ENCODE peak calls at places on chromosome 14, in ten cellular contexts. D, T, V, L, H, U, C, O, R and X are unnamed samples. For H3K4me1, the result is how much of the 10 kb centered on the place peaks cover.

GRCh38 chr14:103118019-103118662 is 5.1 kb upstream of the TNFAIP2 start:
- DNase-seq in D (no peak), T (no peak), V (no peak), L (no peak), H (no peak), U (peak), C (peak), O (no peak), R (no peak), X (no peak)

GRCh38 chr14:51620036-51620435 is 31.7 kb upstream of the FRMD6 start:
- DNase-seq in D (no peak), T (no peak), V (no peak), L (no peak), H (no peak), U (no peak), C (no peak), O (no peak), R (no peak), X (no peak)

GRCh38 chr14:104249092-104249491 is 110.7 kb downstream of the KIF26A start:
- DNase-seq in D (no peak), T (no peak), V (no peak), L (no peak), H (no peak), U (no peak), C (no peak), O (no peak), R (no peak), X (no peak)

GRCh38 chr14:23321572-23322547 is 603 bp downstream of the PABPN1 start:
- DNase-seq in D (peak), T (no peak), V (peak), L (peak), H (no peak), U (peak), C (peak), O (no peak), R (peak), X (peak)

GRCh38 chr14:100532916-100533630 is 54.1 kb downstream of the BEGAIN start:
- DNase-seq in D (peak), T (peak), V (no peak), L (peak), H (no peak), U (peak), C (no peak), O (no peak), R (no peak), X (peak)

GRCh38 chr14:96091941-96092411 is 52.8 kb downstream of the C14orf132 start:
- DNase-seq in D (no peak), T (no peak), V (no peak), L (no peak), H (no peak), U (no peak), C (no peak), O (no peak), R (no peak), X (no peak)

GRCh38 chr14:89498836-89499235 is 81.8 kb upstream of the FOXN3 start:
- DNase-seq in D (no peak), T (no peak), V (no peak), L (no peak), H (no peak), U (no peak), C (no peak), O (no peak), R (no peak), X (no peak)

GRCh38 chr14:73188501-73188903 is 48.8 kb upstream of the PAPLN start:
- DNase-seq in D (no peak), T (no peak), V (no peak), L (no peak), H (no peak), U (no peak), C (no peak), O (no peak), R (no peak), X (no peak)

GRCh38 chr14:22047105-22047504 is 373.5 kb upstream of the OR4E1 start:
- DNase-seq in D (no peak), T (no peak), V (peak), L (no peak), H (no peak), U (no peak), C (no peak), O (no peak), R (no peak), X (no peak)

GRCh38 chr14:33930464-33930863 is 20.4 kb downstream of the EGLN3 start:
- DNase-seq in D (no peak), T (no peak), V (no peak), L (no peak), H (no peak), U (no peak), C (no peak), O (no peak), R (no peak), X (no peak)

GRCh38 chr14:53411110-53411509 is 258.0 kb upstream of the DDHD1 start:
- DNase-seq in D (no peak), T (no peak), V (no peak), L (no peak), H (no peak), U (no peak), C (no peak), O (no peak), R (no peak), X (no peak)

GRCh38 chr14:59215757-59216156 is 27.3 kb downstream of the DAAM1 start:
- DNase-seq in D (no peak), T (no peak), V (no peak), L (no peak), H (no peak), U (no peak), C (no peak), O (no peak), R (no peak), X (no peak)
- TF ChIP-seq POLR2AphosphoS5 in D (no peak), T (no peak), V (no peak), L (no peak), H (no peak), U (no peak), C (no peak), O (no peak), R (no peak), X (no peak)

GRCh38 chr14:68824517-68825347 is 31.9 kb upstream of the ZFP36L1 start:
- DNase-seq in D (peak), T (peak), V (peak), L (peak), H (peak), U (peak), C (peak), O (no peak), R (peak), X (peak)

GRCh38 chr14:68823434-68824206 is 30.8 kb upstream of the ZFP36L1 start:
- DNase-seq in D (no peak), T (peak), V (no peak), L (no peak), H (no peak), U (no peak), C (no peak), O (no peak), R (no peak), X (no peak)

GRCh38 chr14:68824207-68824516 is 31.3 kb upstream of the ZFP36L1 start:
- DNase-seq in D (no peak), T (peak), V (no peak), L (no peak), H (no peak), U (no peak), C (no peak), O (no peak), R (no peak), X (no peak)

GRCh38 chr14:68822964-68823363 is 30.1 kb upstream of the ZFP36L1 start:
- DNase-seq in D (no peak), T (peak), V (no peak), L (no peak), H (no peak), U (no peak), C (no peak), O (no peak), R (no peak), X (no peak)

DNA sequence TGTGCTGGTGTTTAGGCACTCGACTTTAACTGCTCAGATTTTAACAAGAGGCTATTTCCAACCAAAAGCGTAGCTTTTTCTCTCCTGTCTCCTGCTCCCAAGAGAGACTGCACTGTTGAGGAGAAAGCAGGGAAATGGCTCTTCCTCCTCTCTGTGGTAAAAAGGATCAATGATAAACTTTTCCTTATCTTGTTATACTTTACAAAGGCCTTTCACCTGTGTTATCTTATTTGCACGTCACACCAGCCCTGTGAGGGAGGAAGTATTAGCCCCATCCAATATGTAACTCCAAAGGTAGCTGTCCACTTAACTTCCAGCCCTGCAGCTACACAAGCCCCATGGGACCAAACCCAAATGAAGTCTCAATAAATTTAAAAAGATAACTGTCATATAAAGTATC is 32.9 kb upstream of the ZFP36L1 start:
- DNase-seq in D (no peak), T (no peak), V (no peak), L (no peak), H (no peak), U (no peak), C (no peak), O (no peak), R (no peak), X (no peak)
- H3K4me3 ChIP-seq in D (no peak), T (no peak), V (no peak), L (no peak), H (no peak), U (no peak), C (no peak), O (no peak), R (no peak), X (no peak)

DNA sequence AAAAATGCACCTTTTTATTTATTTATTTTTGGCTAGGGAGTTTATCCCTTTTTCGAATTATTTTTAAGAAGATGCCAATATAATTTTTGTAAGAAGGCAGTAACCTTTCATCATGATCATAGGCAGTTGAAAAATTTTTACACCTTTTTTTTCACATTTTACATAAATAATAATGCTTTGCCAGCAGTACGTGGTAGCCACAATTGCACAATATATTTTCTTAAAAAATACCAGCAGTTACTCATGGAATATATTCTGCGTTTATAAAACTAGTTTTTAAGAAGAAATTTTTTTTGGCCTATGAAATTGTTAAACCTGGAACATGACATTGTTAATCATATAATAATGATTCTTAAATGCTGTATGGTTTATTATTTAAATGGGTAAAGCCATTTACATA is 14.9 kb upstream of the SNAPC1 start:
- DNase-seq in D (no peak), T (no peak), V (no peak), L (no peak), H (no peak), U (no peak), C (no peak), O (no peak), R (no peak), X (no peak)
- H3K4me1 ChIP-seq in D (under half), T (under half), V (under half), L (under half), H (under half), U (under half), C (under half), O (under half), R (under half), X (under half)

DNA sequence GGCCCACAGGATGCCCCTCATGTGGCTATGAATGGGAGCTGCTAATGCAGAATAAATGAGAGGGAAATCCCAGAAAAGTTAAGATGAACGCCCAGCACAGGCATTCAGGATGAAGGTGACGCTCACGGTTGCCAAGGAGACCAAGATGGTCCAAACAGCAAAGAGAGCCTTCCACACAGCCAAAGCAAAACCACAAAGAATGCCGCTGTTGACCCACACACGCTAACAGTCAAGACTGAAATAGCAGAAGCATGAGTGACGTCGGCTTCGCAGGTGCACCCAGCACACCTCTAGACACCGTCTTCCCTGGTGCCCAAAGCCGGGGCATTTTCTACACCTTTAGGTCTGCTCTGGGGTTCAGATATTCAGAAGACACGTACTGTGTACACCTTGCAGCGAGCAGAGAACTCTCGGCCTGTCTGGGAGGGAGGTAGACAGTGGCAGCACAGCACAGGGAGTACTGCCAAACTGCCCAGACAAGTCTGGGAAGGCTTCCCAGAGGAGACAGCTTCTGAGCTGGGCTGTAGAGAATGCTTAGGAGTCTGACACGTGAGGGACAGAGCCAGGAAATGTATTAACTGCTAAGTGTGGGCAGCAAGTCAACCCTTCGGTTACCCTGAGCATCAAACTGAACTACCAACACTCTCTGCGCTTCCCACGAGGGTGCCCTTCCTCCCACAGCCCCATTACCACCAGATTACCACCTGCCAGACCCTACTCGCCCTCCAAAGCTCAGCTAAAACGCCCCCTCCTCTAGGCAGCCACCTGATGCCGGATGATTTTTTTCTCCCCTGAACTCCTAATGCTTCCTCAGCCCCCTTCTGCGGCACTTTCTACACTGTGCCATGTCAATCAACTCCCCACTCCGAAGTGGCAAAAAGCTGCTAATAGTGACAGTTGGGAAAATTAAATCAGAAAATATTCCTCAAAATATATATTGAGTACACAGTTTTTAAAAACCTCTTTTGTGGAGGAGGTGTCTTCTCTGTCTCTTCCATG is 50.1 kb downstream of the CCDC88C start:
- DNase-seq in D (peak), T (peak), V (no peak), L (no peak), H (no peak), U (no peak), C (peak), O (no peak), R (no peak), X (peak)
- TF ChIP-seq POLR2AphosphoS5 in D (peak), T (no peak), V (no peak), L (no peak), H (no peak), U (no peak), C (no peak), O (no peak), R (no peak), X (no peak)